ENCODE peak calls at places on chromosomes 2 and 18, in ten cellular contexts. E is mesothelial cell of epicardium, T is right cardiac atrium, G is nucleus accumbens, X is Karpas-422, C is hippocampal formation, W is left lung, F is cardiac muscle cell, J is NCI-H2081, P is head of caudate nucleus. L is an unnamed sample.
A peak's percentile ranks its signal among the peaks of the same experiment; 100 is the strongest.

GRCh38 chr2:71610671-71611070 is 157.3 kb downstream of the DYSF start:
- DNase-seq in T (no peak), C (no peak), X (no peak), E (no peak), W (peak; percentile 43), G (no peak), F (no peak), P (no peak), J (no peak), L (peak; percentile 12)

GRCh38 chr18:79404567-79404910 is 8.8 kb downstream of the NFATC1 start:
- DNase-seq in X (no peak), T (peak; percentile 53), J (no peak), E (no peak), P (no peak), G (no peak), F (no peak), C (no peak), W (peak; percentile 42), L (no peak)

GRCh38 chr2:42809131-42809875 is 16.9 kb upstream of the HAAO start:
- DNase-seq in X (peak; percentile 51), P (no peak), E (no peak), G (no peak), W (no peak), T (no peak), F (no peak), C (no peak), J (peak; percentile 55), L (no peak)

GRCh38 chr2:20185176-20186022 is 39.5 kb downstream of the SDC1 start:
- DNase-seq in T (no peak), W (peak; percentile 83), G (no peak), P (no peak), E (no peak), C (no peak), J (no peak), X (no peak), F (peak; percentile 56), L (no peak)

GRCh38 chr2:168378960-168379669 is 77.0 kb upstream of the CERS6 start:
- DNase-seq in C (no peak), F (no peak), P (no peak), G (no peak), W (no peak), X (no peak), E (no peak), J (no peak), T (no peak), L (no peak)

GRCh38 chr2:65477590-65477989 is 45.2 kb upstream of the SPRED2 start:
- DNase-seq in X (no peak), W (no peak), E (no peak), G (no peak), C (no peak), T (no peak), J (no peak), F (peak; percentile 62), P (no peak), L (no peak)

GRCh38 chr18:944440-944839 is 39.8 kb downstream of the ADCYAP1 start:
- DNase-seq in W (no peak), J (no peak), E (no peak), C (no peak), G (no peak), P (no peak), X (no peak), F (peak; percentile 87), T (no peak), L (no peak)

GRCh38 chr2:11665510-11666362 is 4.3 kb downstream of the NTSR2 start:
- DNase-seq in C (no peak), G (no peak), X (no peak), E (no peak), T (no peak), J (no peak), W (no peak), F (no peak), P (no peak), L (no peak)

GRCh38 chr2:85401844-85402243 is 8.3 kb downstream of the CAPG start:
- DNase-seq in P (no peak), G (no peak), C (no peak), F (no peak), E (no peak), T (no peak), J (no peak), W (no peak), X (peak; percentile 56), L (no peak)

GRCh38 chr2:122421777-122422176 is 666.3 kb downstream of the TSN start:
- DNase-seq in C (no peak), P (no peak), F (no peak), W (no peak), T (no peak), X (no peak), G (no peak), E (no peak), J (peak; percentile 4), L (no peak)

GRCh38 chr2:234823877-234824376 is 127.9 kb upstream of the SH3BP4 start:
- DNase-seq in T (peak; percentile 52), E (no peak), J (no peak), F (peak; percentile 95), X (no peak), W (no peak), P (no peak), C (no peak), G (no peak), L (no peak)

GRCh38 chr2:120929829-120930228 is 194.2 kb downstream of the GLI2 start:
- DNase-seq in X (no peak), J (no peak), G (no peak), W (no peak), T (no peak), P (no peak), F (no peak), C (no peak), E (no peak), L (no peak)

GRCh38 chr2:53252115-53252514 is 515.5 kb upstream of the CHAC2 start:
- DNase-seq in F (no peak), P (no peak), X (no peak), C (no peak), T (no peak), J (peak; percentile 33), W (no peak), E (no peak), G (no peak), L (no peak)

GRCh38 chr18:34385306-34385705 is 160.6 kb upstream of the NOL4 start:
- DNase-seq in F (no peak), J (no peak), X (no peak), W (no peak), G (no peak), T (no peak), C (no peak), E (no peak), P (no peak), L (no peak)

GRCh38 chr2:190589008-190589407 is 54.5 kb upstream of the NEMP2 start:
- DNase-seq in P (no peak), W (no peak), J (no peak), E (no peak), C (no peak), T (no peak), X (no peak), F (no peak), G (no peak), L (no peak)

GRCh38 chr2:222410534-222410933 is 13.8 kb upstream of the SGPP2 start:
- DNase-seq in P (no peak), C (no peak), F (no peak), J (no peak), G (no peak), T (no peak), W (no peak), E (no peak), X (no peak), L (peak; percentile 79)

GRCh38 chr18:77702686-77703085 is 453.0 kb downstream of the GALR1 start:
- DNase-seq in E (no peak), C (no peak), P (peak; percentile 9), G (no peak), T (no peak), F (peak; percentile 12), X (peak; percentile 73), J (peak; percentile 71), W (no peak), L (no peak)

GRCh38 chr2:52383541-52383940 is 1351.6 kb upstream of the NRXN1 start:
- DNase-seq in C (no peak), P (no peak), F (no peak), J (no peak), W (no peak), X (no peak), T (no peak), E (no peak), G (no peak), L (no peak)

GRCh38 chr2:134736167-134736885 is 17.5 kb upstream of the TMEM163 start:
- DNase-seq in X (peak; percentile 86), J (no peak), G (no peak), C (no peak), P (no peak), W (no peak), T (no peak), F (peak; percentile 78), E (no peak), L (peak; percentile 45)

GRCh38 chr18:11857177-11857887 is 6.1 kb downstream of the CHMP1B start:
- DNase-seq in J (no peak), X (peak; percentile 20), G (peak; percentile 32), F (peak; percentile 98), C (no peak), W (no peak), E (no peak), T (peak; percentile 80), P (peak; percentile 45), L (peak; percentile 61)

GRCh38 chr18:54939375-54939917 is 19.8 kb downstream of the CCDC68 start:
- DNase-seq in E (no peak), J (no peak), G (no peak), T (no peak), X (no peak), P (no peak), C (no peak), F (no peak), W (no peak), L (no peak)

GRCh38 chr2:180012523-180012922 is 5.4 kb upstream of the CWC22 start:
- DNase-seq in F (peak; percentile 71), X (no peak), E (no peak), J (no peak), T (no peak), W (no peak), P (no peak), C (no peak), G (no peak), L (no peak)

GRCh38 chr2:220144411-220144810 is 517.0 kb downstream of the SLC4A3 start:
- DNase-seq in J (no peak), X (no peak), T (no peak), E (no peak), F (peak; percentile 47), C (no peak), W (no peak), P (no peak), G (no peak), L (no peak)

L was measured in H9.